ENCODE peak calls at places on chromosomes 4 and X, in nine cellular contexts. Z is heart left ventricle, M is esophagus squamous epithelium, I is WERI-Rb-1, Y is breast epithelium, B is heart right ventricle, E is suprapubic skin, Q is spleen, W is OCI-LY7. F is an unnamed sample.

GRCh38 chr4:75126058-75126457 is 193.1 kb downstream of the PARM1 start:
- DNase-seq in Z (no peak), M (no peak), I (no peak), Y (no peak), B (no peak), E (no peak), Q (no peak), W (no peak), F (no peak)

GRCh38 chr4:101284546-101284945 is 62.8 kb downstream of the PPP3CA start:
- DNase-seq in Z (no peak), M (no peak), I (no peak), Y (no peak), B (no peak), E (no peak), Q (no peak), W (no peak), F (no peak)

GRCh38 chr4:37631551-37631950 is 54.6 kb downstream of the RELL1 start:
- DNase-seq in Z (peak), M (no peak), I (no peak), Y (peak), B (peak), E (peak), Q (no peak), W (no peak), F (no peak)

GRCh38 chrX:103197721-103198306 is 17.1 kb upstream of the BEX4 start:
- DNase-seq in Z (no peak), M (no peak), I (no peak), Y (no peak), B (no peak), E (no peak), Q (no peak), W (no peak), F (no peak)

GRCh38 chrX:39204945-39205344 is 403.7 kb downstream of the MID1IP1 start:
- DNase-seq in Z (no peak), M (no peak), I (no peak), Y (no peak), B (no peak), E (no peak), Q (no peak), W (no peak), F (no peak)

GRCh38 chr4:89024051-89024675 is 32.8 kb downstream of the FAM13A start:
- DNase-seq in Z (no peak), M (no peak), I (peak), Y (no peak), B (peak), E (peak), Q (no peak), W (peak), F (no peak)

GRCh38 chr4:98653890-98654867 is 4.2 kb downstream of the TSPAN5 start:
- DNase-seq in Z (no peak), M (no peak), I (no peak), Y (no peak), B (no peak), E (no peak), Q (no peak), W (no peak), F (no peak)

GRCh38 chrX:132861076-132861475 is 97.4 kb downstream of the HS6ST2 start:
- DNase-seq in Z (no peak), M (no peak), I (no peak), Y (no peak), B (no peak), E (no peak), Q (no peak), W (no peak), F (no peak)

GRCh38 chrX:69285881-69286545 is 120.8 kb upstream of the PJA1 start:
- DNase-seq in Z (peak), M (no peak), I (peak), Y (peak), B (peak), E (peak), Q (peak), W (peak), F (no peak)

GRCh38 chrX:135295238-135295943 is 13.9 kb upstream of the ETDC start:
- DNase-seq in Z (peak), M (no peak), I (peak), Y (no peak), B (peak), E (no peak), Q (peak), W (no peak), F (no peak)

GRCh38 chrX:107825698-107826285 is at the start of gene MID2:
- DNase-seq in Z (peak), M (no peak), I (peak), Y (peak), B (peak), E (peak), Q (peak), W (no peak), F (peak)

GRCh38 chr4:732480-732879 is 26.8 kb downstream of the PCGF3 start:
- DNase-seq in Z (peak), M (no peak), I (no peak), Y (no peak), B (no peak), E (no peak), Q (no peak), W (no peak), F (no peak)

GRCh38 chr4:1047106-1047975 is 35.9 kb downstream of the FGFRL1 start:
- DNase-seq in Z (peak), M (no peak), I (peak), Y (peak), B (no peak), E (peak), Q (peak), W (no peak), F (peak)

GRCh38 chr4:105551968-105552746 is at the start of gene ARHGEF38:
- DNase-seq in Z (no peak), M (no peak), I (no peak), Y (peak), B (no peak), E (no peak), Q (no peak), W (no peak), F (no peak)

GRCh38 chrX:55758033-55758432 is 40.5 kb downstream of the RRAGB start:
- DNase-seq in Z (no peak), M (no peak), I (no peak), Y (no peak), B (no peak), E (no peak), Q (no peak), W (no peak), F (no peak)

GRCh38 chr4:20430555-20430954 is 178.8 kb downstream of the SLIT2 start:
- DNase-seq in Z (no peak), M (no peak), I (no peak), Y (no peak), B (no peak), E (no peak), Q (no peak), W (no peak), F (no peak)

GRCh38 chrX:12974217-12974796 is 603 bp upstream of the TMSB4X start:
- DNase-seq in Z (peak), M (no peak), I (peak), Y (no peak), B (peak), E (peak), Q (peak), W (peak), F (no peak)

GRCh38 chr4:13539047-13539720 is 5.1 kb downstream of the NKX3-2 start:
- DNase-seq in Z (no peak), M (no peak), I (no peak), Y (no peak), B (no peak), E (no peak), Q (no peak), W (no peak), F (no peak)

GRCh38 chr4:71659979-71660378 is 123.9 kb downstream of the GC start:
- DNase-seq in Z (no peak), M (no peak), I (no peak), Y (no peak), B (no peak), E (no peak), Q (no peak), W (no peak), F (no peak)

GRCh38 chr4:109113511-109113910 is 188.9 kb downstream of the COL25A1 start:
- DNase-seq in Z (no peak), M (no peak), I (no peak), Y (no peak), B (no peak), E (no peak), Q (no peak), W (no peak), F (no peak)

GRCh38 chrX:20451936-20452335 is 185.2 kb upstream of the RPS6KA3 start:
- DNase-seq in Z (no peak), M (no peak), I (no peak), Y (no peak), B (no peak), E (no peak), Q (no peak), W (no peak), F (no peak)

GRCh38 chr4:118904935-118905334 is 16.3 kb downstream of the SYNPO2 start:
- DNase-seq in Z (no peak), M (no peak), I (no peak), Y (no peak), B (no peak), E (no peak), Q (no peak), W (no peak), F (no peak)

GRCh38 chr4:22174640-22175039 is 226.1 kb upstream of the KCNIP4 start:
- DNase-seq in Z (no peak), M (no peak), I (no peak), Y (no peak), B (no peak), E (no peak), Q (no peak), W (no peak), F (no peak)

GRCh38 chrX:72121381-72121780 is 10.3 kb downstream of the RTL5 start:
- DNase-seq in Z (peak), M (peak), I (no peak), Y (no peak), B (peak), E (no peak), Q (peak), W (no peak), F (no peak)

GRCh38 chr4:5747746-5748365 is 36.9 kb downstream of the EVC start:
- DNase-seq in Z (no peak), M (no peak), I (no peak), Y (no peak), B (peak), E (no peak), Q (no peak), W (no peak), F (peak)

GRCh38 chr4:73620115-73620792 is at the start of gene RASSF6:
- DNase-seq in Z (no peak), M (no peak), I (peak), Y (no peak), B (no peak), E (no peak), Q (peak), W (peak), F (no peak)

GRCh38 chr4:148542922-148543623 is 100.9 kb upstream of the NR3C2 start:
- DNase-seq in Z (no peak), M (no peak), I (no peak), Y (no peak), B (no peak), E (no peak), Q (no peak), W (no peak), F (no peak)

GRCh38 chr4:99461623-99462401 is 26.7 kb upstream of the ADH7 start:
- DNase-seq in Z (no peak), M (no peak), I (no peak), Y (no peak), B (no peak), E (no peak), Q (no peak), W (no peak), F (no peak)

GRCh38 chrX:134183665-134184064 is 53.3 kb upstream of the CCDC160 start:
- DNase-seq in Z (no peak), M (no peak), I (no peak), Y (no peak), B (no peak), E (no peak), Q (no peak), W (no peak), F (no peak)

GRCh38 chrX:21383546-21383945 is 9.3 kb downstream of the CNKSR2 start:
- DNase-seq in Z (no peak), M (no peak), I (no peak), Y (no peak), B (no peak), E (no peak), Q (no peak), W (no peak), F (no peak)

GRCh38 chr4:182085051-182085480 is 158.1 kb upstream of the TENM3 start:
- DNase-seq in Z (no peak), M (no peak), I (no peak), Y (no peak), B (no peak), E (no peak), Q (no peak), W (no peak), F (no peak)

GRCh38 chr4:182083681-182084410 is 159.4 kb upstream of the TENM3 start:
- DNase-seq in Z (no peak), M (no peak), I (no peak), Y (no peak), B (no peak), E (no peak), Q (no peak), W (no peak), F (no peak)

GRCh38 chr4:182082910-182083309 is 160.3 kb upstream of the TENM3 start:
- DNase-seq in Z (no peak), M (no peak), I (no peak), Y (no peak), B (no peak), E (no peak), Q (no peak), W (no peak), F (no peak)
- TF ChIP-seq CTCF in Z (no peak), M (no peak), I (no peak), Y (no peak), B (no peak), E (no peak), Q (no peak), W (no peak), F (no peak)

GRCh38 chr4:40202474-40202873 is 5.6 kb downstream of the RHOH start:
- DNase-seq in Z (no peak), M (no peak), I (no peak), Y (no peak), B (no peak), E (no peak), Q (no peak), W (peak), F (no peak)

GRCh38 chr4:40209401-40209800 is 12.6 kb downstream of the RHOH start:
- DNase-seq in Z (no peak), M (no peak), I (no peak), Y (no peak), B (no peak), E (no peak), Q (no peak), W (no peak), F (no peak)

GRCh38 chr4:40204507-40205258 is 7.9 kb downstream of the RHOH start:
- DNase-seq in Z (no peak), M (no peak), I (no peak), Y (no peak), B (no peak), E (no peak), Q (no peak), W (peak), F (no peak)

GRCh38 chr4:40205259-40206198 is 8.7 kb downstream of the RHOH start:
- DNase-seq in Z (no peak), M (no peak), I (no peak), Y (no peak), B (no peak), E (no peak), Q (no peak), W (peak), F (no peak)

DNA sequence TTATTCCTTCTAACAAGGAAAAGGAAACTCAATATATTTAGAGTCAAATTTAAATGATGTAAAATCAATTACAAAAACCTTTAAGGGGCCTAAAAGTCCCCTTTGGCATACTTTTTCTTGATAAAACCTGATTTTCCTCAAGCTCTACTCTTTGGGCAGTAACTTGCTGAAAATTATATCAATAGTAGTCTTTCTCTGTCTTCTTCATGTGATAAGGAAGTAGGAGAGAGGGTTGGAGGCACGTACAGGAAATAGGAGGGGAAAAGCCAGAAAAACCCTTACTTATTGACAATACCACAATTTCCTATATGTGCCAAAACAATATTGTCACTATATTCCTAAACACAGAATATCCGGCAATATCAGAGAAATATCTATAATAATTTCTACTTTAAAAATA is 9.6 kb downstream of the RHOH start:
- DNase-seq in Z (no peak), M (no peak), I (no peak), Y (no peak), B (no peak), E (no peak), Q (no peak), W (no peak), F (no peak)
- H3K27ac ChIP-seq in Z (no peak), M (peak), I (no peak), Y (no peak), B (no peak), E (no peak), Q (peak), W (peak), F (no peak)

GRCh38 chr4:102730968-102731533 is 29.7 kb downstream of the MANBA start:
- DNase-seq in Z (no peak), M (no peak), I (no peak), Y (no peak), B (no peak), E (no peak), Q (no peak), W (no peak), F (no peak)
- TF ChIP-seq CTCF in Z (no peak), M (no peak), I (peak), Y (no peak), B (no peak), E (no peak), Q (no peak), W (peak), F (no peak)

GRCh38 chr4:173913496-173913895 is 370.0 kb downstream of the FBXO8 start:
- DNase-seq in Z (no peak), M (no peak), I (no peak), Y (no peak), B (no peak), E (no peak), Q (no peak), W (no peak), F (no peak)

GRCh38 chr4:173910911-173911310 is 372.6 kb downstream of the FBXO8 start:
- DNase-seq in Z (no peak), M (no peak), I (no peak), Y (no peak), B (no peak), E (no peak), Q (no peak), W (no peak), F (no peak)

GRCh38 chr4:173909294-173909693 is 374.2 kb downstream of the FBXO8 start:
- DNase-seq in Z (no peak), M (no peak), I (no peak), Y (no peak), B (no peak), E (no peak), Q (no peak), W (no peak), F (no peak)
- H3K27ac ChIP-seq in Z (no peak), M (no peak), I (no peak), Y (no peak), B (no peak), E (no peak), Q (no peak), W (no peak), F (no peak)